ENCODE peak calls at places on chromosomes 1 and 21, in seven cellular contexts. W is CD4-positive, alpha-beta memory T cell; R is Caco-2; F is tibial artery; K is cardiac muscle cell; V is GM12878; Y is Peyer's patch. A is an unnamed sample.
A peak's percentile ranks its signal among the peaks of the same experiment; 100 is the strongest.

GRCh38 chr1:167797005-167797404 is 75.2 kb downstream of the MPZL1 start:
- DNase-seq in Y (no peak), R (peak; percentile 56), V (no peak), K (peak; percentile 77), F (peak; percentile 90), W (no peak), A (no peak)

GRCh38 chr1:152741656-152742055 is 16.2 kb upstream of the KPRP start:
- DNase-seq in R (no peak), F (no peak), V (no peak), Y (no peak), K (no peak), W (no peak), A (no peak)

GRCh38 chr1:176959461-176959860 is 205.1 kb downstream of the ASTN1 start:
- DNase-seq in K (no peak), W (no peak), F (no peak), Y (no peak), V (no peak), R (no peak), A (no peak)

GRCh38 chr1:180026556-180026955 is 71.9 kb downstream of the CEP350 start:
- DNase-seq in W (no peak), R (no peak), F (no peak), Y (no peak), V (no peak), K (no peak), A (no peak)

GRCh38 chr1:77039739-77040138 is 172.5 kb downstream of the ST6GALNAC5 start:
- DNase-seq in Y (no peak), V (no peak), R (no peak), F (no peak), K (no peak), W (no peak), A (no peak)

GRCh38 chr1:75131593-75132420 is 2.4 kb upstream of the LHX8 start:
- DNase-seq in Y (no peak), R (no peak), W (no peak), K (no peak), F (no peak), V (no peak), A (no peak)

GRCh38 chr1:223873044-223873443 is 27.3 kb upstream of the TP53BP2 start:
- DNase-seq in V (no peak), R (no peak), F (no peak), Y (no peak), K (no peak), W (no peak), A (no peak)

GRCh38 chr1:94654031-94654430 is 112.5 kb upstream of the F3 start:
- DNase-seq in Y (no peak), W (no peak), K (peak; percentile 28), R (peak; percentile 75), F (no peak), V (no peak), A (no peak)

GRCh38 chr1:94650301-94650700 is 108.7 kb upstream of the F3 start:
- DNase-seq in V (no peak), W (no peak), R (no peak), Y (no peak), F (no peak), K (no peak), A (no peak)

GRCh38 chr1:198825254-198825653 is 186.4 kb downstream of the PTPRC start:
- DNase-seq in R (no peak), W (no peak), V (no peak), Y (no peak), K (no peak), F (no peak), A (no peak)

GRCh38 chr1:74463301-74463988 is 49.0 kb downstream of the LRRC53 start:
- DNase-seq in V (peak; percentile 9), Y (no peak), F (no peak), R (no peak), W (no peak), K (no peak), A (no peak)

GRCh38 chr1:113931456-113931855 is 2.3 kb downstream of the HIPK1 start:
- DNase-seq in V (no peak), R (no peak), Y (no peak), K (no peak), F (no peak), W (peak; percentile 67), A (no peak)

GRCh38 chr1:45870500-45870899 is 67.1 kb downstream of the MAST2 start:
- DNase-seq in V (no peak), F (no peak), Y (no peak), R (no peak), W (no peak), K (no peak), A (no peak)

GRCh38 chr1:14815175-14815882 is 216.8 kb downstream of the KAZN start:
- DNase-seq in K (no peak), F (no peak), Y (no peak), R (no peak), W (no peak), V (no peak), A (no peak)

GRCh38 chr1:241582921-241583321 is 50.7 kb downstream of the KMO start:
- DNase-seq in V (no peak), R (no peak), W (no peak), Y (no peak), F (no peak), K (no peak), A (no peak)

GRCh38 chr1:90821793-90822359 is 104.8 kb upstream of the BARHL2 start:
- DNase-seq in V (no peak), Y (no peak), F (no peak), W (no peak), K (no peak), R (no peak), A (no peak)

GRCh38 chr21:38811257-38811656 is 5.5 kb downstream of the ETS2 start:
- DNase-seq in K (no peak), V (no peak), F (no peak), R (no peak), W (no peak), Y (no peak), A (no peak)

GRCh38 chr1:240768979-240769378 is 157.0 kb upstream of the GREM2 start:
- DNase-seq in K (no peak), W (no peak), R (no peak), Y (no peak), F (no peak), V (no peak), A (no peak)

GRCh38 chr1:39139723-39140360 is 64.7 kb upstream of the MACF1 start:
- DNase-seq in V (no peak), F (no peak), K (no peak), R (no peak), Y (no peak), W (no peak), A (no peak)

GRCh38 chr1:209207701-209208286 is 375.7 kb upstream of the CAMK1G start:
- DNase-seq in R (peak; percentile 59), Y (peak; percentile 66), V (no peak), K (peak; percentile 86), W (no peak), F (peak; percentile 68), A (no peak)

GRCh38 chr1:55252942-55253589 is 37.9 kb upstream of the USP24 start:
- DNase-seq in K (no peak), V (no peak), R (no peak), W (no peak), Y (no peak), F (no peak), A (no peak)

GRCh38 chr1:182909578-182909977 is 43.4 kb downstream of the SHCBP1L start:
- DNase-seq in W (no peak), F (no peak), Y (no peak), K (no peak), V (no peak), R (no peak), A (no peak)

GRCh38 chr21:29164330-29164942 is 34.0 kb downstream of the MAP3K7CL start:
- DNase-seq in V (no peak), W (no peak), R (no peak), Y (no peak), F (no peak), K (peak; percentile 52), A (no peak)

GRCh38 chr1:78045850-78046778 is at the start of gene GIPC2:
- DNase-seq in K (peak; percentile 47), R (peak; percentile 58), W (peak; percentile 12), V (no peak), Y (peak; percentile 84), F (no peak), A (no peak)

GRCh38 chr1:205678286-205679111 is 1.8 kb downstream of the SLC45A3 start:
- DNase-seq in K (peak; percentile 36), F (no peak), Y (no peak), V (no peak), R (no peak), W (no peak), A (no peak)

GRCh38 chr1:79006564-79006963 is at the start of gene ADGRL4:
- DNase-seq in R (no peak), F (peak; percentile 29), W (no peak), Y (no peak), V (no peak), K (peak; percentile 31), A (no peak)

GRCh38 chr1:70093250-70093975 is 112.0 kb downstream of the LRRC40 start:
- DNase-seq in Y (no peak), F (no peak), R (no peak), W (no peak), K (no peak), V (no peak), A (no peak)

GRCh38 chr21:35853321-35853922 is 206.9 kb downstream of the SETD4 start:
- DNase-seq in Y (no peak), V (no peak), K (no peak), W (no peak), R (no peak), F (no peak), A (no peak)
- H3K4me1 ChIP-seq in Y (no peaks in the 10 kb centered on the region), V (no peaks in the 10 kb centered on the region), K (peaks cover 7% of the 10 kb centered on the region), W (no peaks in the 10 kb centered on the region), R (no peaks in the 10 kb centered on the region), F (peaks cover 18% of the 10 kb centered on the region), A (no peaks in the 10 kb centered on the region)

GRCh38 chr1:200857804-200858203 is 15.0 kb upstream of the GPR25 start:
- DNase-seq in W (no peak), R (no peak), F (no peak), Y (no peak), V (no peak), K (no peak), A (no peak)

GRCh38 chr1:200861937-200862647 is 10.7 kb upstream of the GPR25 start:
- DNase-seq in K (no peak), R (no peak), V (no peak), W (peak; percentile 55), F (no peak), Y (no peak), A (no peak)

GRCh38 chr1:200856716-200857352 is 15.9 kb upstream of the GPR25 start:
- DNase-seq in W (no peak), K (no peak), Y (no peak), V (no peak), F (no peak), R (no peak), A (no peak)
- H3K36me3 ChIP-seq in W (no peaks in the 10 kb centered on the region), K (peaks cover 57% of the 10 kb centered on the region), Y (peaks cover 21% of the 10 kb centered on the region), V (peaks cover 11% of the 10 kb centered on the region), F (peaks cover 53% of the 10 kb centered on the region), R (peaks cover 1% of the 10 kb centered on the region), A (no peaks in the 10 kb centered on the region)

DNA sequence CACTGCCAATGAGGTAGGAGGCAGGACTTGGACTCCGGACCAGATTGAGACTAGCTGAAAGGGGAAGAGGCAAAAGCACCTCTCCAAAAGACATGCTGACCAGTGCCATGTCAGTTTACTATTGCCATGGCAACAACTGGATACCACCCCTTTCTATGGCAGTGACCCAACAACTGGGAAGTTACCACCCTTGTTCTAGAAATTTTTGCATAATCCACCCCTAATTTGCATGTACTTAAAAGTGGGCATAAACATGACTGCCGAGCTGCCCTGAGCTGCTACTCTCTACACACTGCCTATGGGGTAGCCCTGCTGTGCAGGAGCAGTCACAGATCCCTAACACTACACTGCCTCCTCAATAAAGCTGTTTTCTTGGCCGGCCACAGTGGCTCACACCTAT is 19.0 kb upstream of the SLC6A9 start:
- DNase-seq in F (no peak), W (no peak), Y (no peak), V (no peak), K (no peak), R (no peak), A (no peak)
- H3K4me1 ChIP-seq in F (peaks cover 12% of the 10 kb centered on the region), W (no peaks in the 10 kb centered on the region), Y (no peaks in the 10 kb centered on the region), V (no peaks in the 10 kb centered on the region), K (peaks cover 14% of the 10 kb centered on the region), R (peaks cover 9% of the 10 kb centered on the region), A (no peaks in the 10 kb centered on the region)

GRCh38 chr21:37223804-37224345 is 43.3 kb downstream of the VPS26C start:
- DNase-seq in R (no peak), K (no peak), Y (no peak), F (no peak), W (no peak), V (no peak), A (no peak)
- H3K36me3 ChIP-seq in R (peaks cover 3% of the 10 kb centered on the region), K (peaks cover 41% of the 10 kb centered on the region), Y (peaks cover 59% of the 10 kb centered on the region), F (peaks cover 54% of the 10 kb centered on the region), W (peaks cover 33% of the 10 kb centered on the region), V (peaks cover 11% of the 10 kb centered on the region), A (peaks cover 7% of the 10 kb centered on the region)